ENCODE peak calls at places on chromosomes 5 and 9, in nine cellular contexts. V is left cardiac atrium, E is NCI-H1105 treated with DMSO at 0.1 percent for 48 hours, P is T-helper 1 cell, U is NCI-H2171, B is amygdala, O is uterus, M is ureter, T is stromal cell of bone marrow. C is an unnamed sample.

GRCh38 chr5:126647071-126647470 is 46.3 kb downstream of the PHAX start:
- DNase-seq in V (no peak), E (no peak), P (no peak), U (no peak), B (no peak), O (no peak), M (no peak), T (no peak), C (no peak)

GRCh38 chr5:61737991-61738390 is 405.9 kb downstream of the ZSWIM6 start:
- DNase-seq in V (no peak), E (no peak), P (no peak), U (no peak), B (no peak), O (no peak), M (no peak), T (no peak), C (no peak)

GRCh38 chr9:98118640-98119601 is at the start of gene TRIM14:
- DNase-seq in V (peak), E (peak), P (peak), U (peak), B (no peak), O (peak), M (peak), T (no peak), C (no peak)

GRCh38 chr9:93826209-93826608 is 128.9 kb downstream of the BARX1 start:
- DNase-seq in V (no peak), E (no peak), P (no peak), U (no peak), B (no peak), O (no peak), M (no peak), T (no peak), C (no peak)

GRCh38 chr5:8340739-8341344 is 471.9 kb downstream of the MTRR start:
- DNase-seq in V (no peak), E (peak), P (no peak), U (no peak), B (no peak), O (no peak), M (no peak), T (peak), C (no peak)

GRCh38 chr9:92759990-92760893 is 4.4 kb downstream of the BICD2 start:
- DNase-seq in V (peak), E (no peak), P (no peak), U (no peak), B (no peak), O (no peak), M (peak), T (no peak), C (peak)

GRCh38 chr5:138241688-138242547 is 28.8 kb upstream of the CDC23 start:
- DNase-seq in V (peak), E (no peak), P (no peak), U (no peak), B (no peak), O (no peak), M (no peak), T (no peak), C (no peak)

GRCh38 chr5:37888476-37888875 is 48.6 kb upstream of the GDNF start:
- DNase-seq in V (no peak), E (no peak), P (no peak), U (no peak), B (no peak), O (no peak), M (no peak), T (no peak), C (no peak)

GRCh38 chr9:95071925-95072324 is 245.6 kb downstream of the FANCC start:
- DNase-seq in V (no peak), E (no peak), P (no peak), U (no peak), B (no peak), O (no peak), M (no peak), T (no peak), C (no peak)

C was measured in anterior cingulate cortex.